ENCODE peak calls at places on chromosomes 16 and 17, in nine cellular contexts. V is A549, U is heart left ventricle, W is ovary, L is uterus, E is transverse colon, B is HCT116, F is tibial nerve, G is adrenal gland. Y is an unnamed sample. For H3K4me1, the result is how much of the 10 kb centered on the place peaks cover.

GRCh38 chr17:46722662-46723285 is 95.7 kb downstream of the WNT3 start:
- DNase-seq in B (no peak), G (no peak), W (no peak), F (no peak), U (no peak), V (no peak), E (no peak), L (no peak), Y (no peak)

GRCh38 chr17:81890447-81891302 is 711 bp downstream of the ALYREF start:
- DNase-seq in L (no peak), B (no peak), F (no peak), G (no peak), U (no peak), E (no peak), V (no peak), W (no peak), Y (peak)

GRCh38 chr16:69187387-69187890 is 475 bp downstream of the SNTB2 start:
- DNase-seq in B (no peak), L (peak), V (peak), E (peak), U (peak), W (peak), F (peak), G (peak), Y (peak)

GRCh38 chr17:69757794-69758430 is 317.1 kb upstream of the KCNJ16 start:
- DNase-seq in B (no peak), L (no peak), V (no peak), F (no peak), E (no peak), G (no peak), W (no peak), U (no peak), Y (no peak)

GRCh38 chr16:22264786-22265185 is 32.4 kb upstream of the POLR3E start:
- DNase-seq in B (no peak), W (no peak), L (no peak), V (no peak), U (no peak), F (no peak), E (no peak), G (no peak), Y (no peak)

GRCh38 chr16:72247821-72248253 is 75.9 kb upstream of the PMFBP1 start:
- DNase-seq in V (no peak), F (no peak), U (no peak), B (no peak), G (no peak), L (no peak), E (no peak), W (peak), Y (no peak)

GRCh38 chr17:19568016-19568350 is 34.3 kb downstream of the SLC47A1 start:
- DNase-seq in U (no peak), G (no peak), E (no peak), B (no peak), V (no peak), L (no peak), W (no peak), F (no peak), Y (no peak)

GRCh38 chr16:11914210-11914758 is 1.5 kb downstream of the GSPT1 start:
- DNase-seq in E (no peak), U (no peak), V (no peak), B (no peak), W (no peak), G (no peak), F (no peak), L (no peak), Y (no peak)

GRCh38 chr16:31354394-31355291 is at the start of gene ITGAX:
- DNase-seq in E (peak), L (peak), V (peak), B (no peak), F (no peak), G (peak), W (no peak), U (peak), Y (peak)

GRCh38 chr16:13793788-13794461 is 126.0 kb upstream of the ERCC4 start:
- DNase-seq in B (no peak), G (no peak), F (no peak), L (no peak), V (no peak), W (no peak), U (peak), E (no peak), Y (no peak)

GRCh38 chr17:78839762-78840529 is 668 bp downstream of the USP36 start:
- DNase-seq in G (peak), B (no peak), V (peak), U (peak), E (peak), F (no peak), L (no peak), W (peak), Y (no peak)

DNA sequence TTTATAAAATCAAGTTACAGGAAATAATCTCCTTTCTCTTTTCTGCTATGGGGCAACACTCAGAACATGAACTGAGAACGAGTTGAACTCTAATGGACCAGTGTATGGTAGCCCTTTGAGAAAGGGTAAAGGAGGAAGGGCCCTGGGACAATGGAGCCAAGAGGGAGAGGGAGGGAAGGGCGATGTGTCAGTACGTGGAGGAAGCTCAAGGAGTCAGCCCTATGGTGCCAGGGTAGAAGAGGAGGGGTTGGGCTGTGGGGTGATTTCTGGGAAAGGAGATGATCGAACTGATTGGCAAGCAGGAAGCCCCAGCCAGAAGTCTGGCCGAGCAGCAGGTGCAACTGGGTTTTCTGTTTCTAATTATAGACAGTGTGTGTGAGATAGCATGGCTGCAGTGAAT is 4.3 kb upstream of the WIPI1 start:
- DNase-seq in L (no peak), B (no peak), U (peak), W (no peak), F (no peak), E (peak), V (no peak), G (peak), Y (no peak)
- TF ChIP-seq POLR2A in L (no peak), B (no peak), U (no peak), W (no peak), F (no peak), E (no peak), V (no peak), G (no peak), Y (no peak)

DNA sequence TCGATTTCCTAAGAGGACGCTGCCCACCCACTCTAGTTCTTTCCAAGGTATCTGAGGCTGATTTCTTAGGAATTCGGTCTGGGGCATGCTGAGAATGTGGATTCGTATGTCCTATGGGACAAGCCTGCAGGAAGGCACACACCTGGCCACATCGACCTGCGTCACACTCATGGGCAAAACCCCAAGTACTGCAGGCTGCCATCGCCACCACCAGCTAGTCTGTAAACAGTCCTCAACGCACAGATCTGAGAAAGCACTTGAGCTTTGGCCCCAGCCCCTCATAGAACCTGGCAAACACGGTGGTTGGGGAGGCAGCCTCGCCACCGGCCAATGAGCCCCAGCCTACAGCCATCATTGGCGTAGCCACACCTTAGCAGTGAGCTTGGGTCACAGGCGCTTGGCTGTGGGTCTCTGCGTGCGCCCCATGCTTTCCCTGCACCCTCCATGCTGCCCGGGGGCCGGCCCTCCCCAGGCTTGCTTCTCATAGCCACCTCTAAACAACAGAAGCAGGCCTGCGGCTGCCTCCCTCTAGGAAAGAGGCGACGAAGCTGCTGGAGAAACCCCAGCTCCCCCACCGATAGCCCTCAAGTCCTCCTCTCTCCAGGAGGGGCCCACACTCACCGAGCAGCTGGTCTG is 75.1 kb downstream of the ZNF778 start:
- DNase-seq in F (no peak), B (no peak), E (no peak), L (no peak), W (no peak), G (no peak), V (no peak), U (no peak), Y (no peak)
- H3K4me1 ChIP-seq in F (under half), B (under half), E (under half), L (under half), W (under half), G (under half), V (under half), U (under half), Y (under half)

DNA sequence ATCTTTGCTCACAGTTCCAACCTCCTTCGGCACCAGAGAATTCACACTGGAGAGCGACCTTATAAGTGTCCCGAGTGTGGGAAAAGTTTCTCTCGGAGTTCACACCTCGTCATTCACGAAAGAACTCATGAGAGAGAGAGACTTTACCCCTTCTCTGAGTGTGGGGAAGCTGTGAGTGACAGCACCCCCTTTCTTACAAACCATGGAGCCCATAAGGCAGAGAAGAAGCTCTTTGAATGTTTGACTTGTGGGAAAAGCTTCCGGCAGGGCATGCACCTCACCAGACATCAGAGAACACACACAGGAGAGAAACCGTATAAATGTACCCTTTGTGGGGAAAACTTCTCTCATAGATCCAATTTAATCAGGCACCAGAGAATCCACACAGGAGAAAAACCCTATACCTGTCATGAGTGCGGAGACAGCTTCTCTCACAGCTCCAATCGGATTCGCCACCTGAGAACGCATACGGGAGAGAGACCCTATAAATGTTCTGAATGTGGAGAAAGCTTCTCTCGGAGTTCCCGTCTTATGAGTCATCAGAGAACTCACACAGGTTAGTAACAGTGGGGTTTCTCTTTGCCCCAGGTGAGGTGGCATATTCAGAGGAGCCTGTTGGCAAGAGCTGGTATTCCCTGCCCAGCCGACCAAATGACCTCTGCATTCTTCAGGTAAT is 6.8 kb downstream of the ZNF263 start:
- DNase-seq in E (no peak), U (no peak), F (no peak), V (peak), L (no peak), G (no peak), W (no peak), B (no peak), Y (no peak)
- TF ChIP-seq CTCF in E (no peak), U (no peak), F (no peak), V (no peak), L (no peak), G (no peak), W (no peak), B (no peak), Y (no peak)

GRCh38 chr17:76726766-76727718 is at the start of gene METTL23:
- DNase-seq in B (no peak), L (peak), V (peak), F (peak), W (peak), G (peak), U (peak), E (peak), Y (peak)
- TF ChIP-seq POLR2A in B (peak), L (no peak), V (peak), F (peak), W (peak), G (no peak), U (no peak), E (no peak), Y (no peak)

GRCh38 chr16:55496509-55497145 is 12.2 kb upstream of the LPCAT2 start:
- DNase-seq in G (no peak), L (no peak), U (no peak), W (no peak), E (no peak), V (no peak), F (no peak), B (no peak), Y (no peak)
- H3K4me1 ChIP-seq in G (under half), L (under half), U (under half), W (under half), E (under half), V (under half), F (under half), B (under half), Y (under half)

GRCh38 chr17:56257075-56257474 is 103.8 kb downstream of the ANKFN1 start:
- DNase-seq in V (no peak), W (no peak), E (no peak), L (no peak), B (no peak), F (no peak), G (no peak), U (no peak), Y (no peak)
- TF ChIP-seq CTCF in V (no peak), W (no peak), E (no peak), L (no peak), B (no peak), F (no peak), G (no peak), U (no peak), Y (no peak)

DNA sequence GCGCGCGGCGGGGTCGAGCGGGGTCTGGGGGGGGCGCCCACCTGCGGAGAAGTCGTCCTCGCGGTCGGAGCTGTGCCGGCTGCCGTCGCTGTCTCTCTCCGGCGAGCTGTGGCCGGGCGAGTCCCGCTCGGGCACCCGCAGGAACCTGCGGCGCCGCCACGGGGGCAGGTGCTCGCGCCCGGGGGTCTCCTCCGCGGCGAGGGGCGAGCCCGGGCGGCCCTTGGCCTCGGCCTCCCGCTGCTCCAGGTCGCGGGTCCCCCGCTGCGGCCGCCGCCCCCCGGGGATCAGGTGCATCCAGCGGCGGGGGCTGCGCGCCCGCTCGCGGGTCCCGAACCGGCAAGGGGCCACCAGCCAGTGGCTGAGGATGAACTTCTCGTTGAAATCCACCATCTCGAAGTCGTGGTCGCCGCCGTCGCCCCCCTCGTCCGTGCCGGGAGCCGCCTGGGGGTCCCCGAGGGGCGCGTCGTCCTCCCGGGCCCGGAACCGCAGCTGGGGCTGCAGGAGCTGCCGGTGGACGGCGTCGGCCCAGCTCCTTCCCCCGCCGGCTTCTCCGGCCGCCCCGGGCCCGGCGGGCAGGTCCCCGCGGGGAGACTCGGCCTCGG is 41.4 kb upstream of the BHLHA9 start:
- DNase-seq in B (no peak), V (no peak), F (no peak), E (no peak), G (no peak), U (no peak), L (no peak), W (no peak), Y (peak)
- TF ChIP-seq POLR2A in B (no peak), V (no peak), F (no peak), E (no peak), G (no peak), U (no peak), L (no peak), W (no peak), Y (no peak)

DNA sequence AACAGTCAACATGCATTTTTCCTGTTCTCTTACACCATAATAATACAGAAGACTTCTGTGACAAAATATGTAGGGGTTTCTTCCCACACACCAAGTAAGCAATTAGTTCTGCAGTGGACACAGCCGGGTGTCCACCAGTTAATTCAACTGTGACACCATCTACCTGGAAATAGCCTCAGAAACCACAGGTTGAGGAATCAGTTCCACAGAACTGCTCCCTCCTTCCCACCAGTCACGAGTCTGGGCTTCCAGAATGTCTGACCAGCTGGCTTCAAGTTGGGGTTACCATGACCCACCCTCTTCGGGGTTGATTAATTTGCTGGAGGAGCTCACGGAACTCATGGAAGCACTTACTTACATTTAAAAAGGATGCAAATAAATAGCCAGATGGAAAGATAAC is 13.6 kb upstream of the CCL5 start:
- DNase-seq in E (no peak), W (no peak), U (no peak), B (no peak), V (no peak), F (no peak), L (no peak), G (no peak), Y (no peak)
- H3K4me1 ChIP-seq in E (under half), W (under half), U (under half), B (under half), V (under half), F (under half), L (under half), G (under half), Y (under half)

DNA sequence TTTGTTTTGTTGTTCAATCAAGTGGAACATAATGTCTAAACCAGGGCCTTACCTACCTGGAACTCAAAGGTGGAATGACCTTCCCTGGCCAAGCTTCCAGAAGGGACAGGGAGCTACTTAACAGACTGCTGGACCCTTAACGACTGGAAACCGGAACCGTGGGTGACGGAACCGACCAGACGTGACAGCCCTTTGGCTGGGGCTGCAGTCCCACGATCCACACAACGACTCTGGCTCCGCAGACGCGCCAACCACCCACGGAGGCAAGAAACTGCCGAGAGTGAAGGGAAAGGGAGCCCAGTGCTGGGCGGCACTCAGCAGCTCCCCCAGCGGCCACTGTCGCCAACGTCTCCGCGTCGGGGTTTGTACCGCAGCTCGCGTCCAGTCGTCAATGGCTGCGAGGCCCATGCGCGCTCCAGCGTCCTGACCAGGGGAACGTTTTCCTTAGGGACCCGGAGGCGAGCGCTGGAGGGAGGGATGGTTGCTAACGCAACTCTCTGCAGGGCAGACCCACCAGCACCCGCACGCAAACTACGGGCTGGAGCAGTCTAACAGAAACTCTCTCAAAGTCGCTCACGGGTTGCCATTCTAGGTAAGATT is 5.5 kb upstream of the KIF22 start:
- DNase-seq in E (peak), U (peak), V (peak), F (no peak), B (no peak), L (peak), G (peak), W (peak), Y (peak)
- TF ChIP-seq CTCF in E (peak), U (peak), V (no peak), F (peak), B (peak), L (peak), G (peak), W (peak), Y (peak)

GRCh38 chr17:30906101-30906911 is at the start of gene TEFM:
- DNase-seq in E (peak), F (peak), U (peak), W (peak), G (peak), B (peak), L (peak), V (peak), Y (peak)
- TF ChIP-seq POLR2A in E (peak), F (no peak), U (no peak), W (peak), G (peak), B (peak), L (no peak), V (peak), Y (peak)